ENCODE peak calls at places on chromosomes 16 and 17, in five cellular contexts. X, E, U, N and H are unnamed samples.

GRCh38 chr17:79036609-79037008 is 12.6 kb downstream of the C1QTNF1 start:
- DNase-seq in X (no peak), E (no peak), U (no peak), N (no peak), H (no peak)

GRCh38 chr17:3927628-3928010 is 11.4 kb upstream of the P2RX1 start:
- DNase-seq in X (no peak), E (no peak), U (no peak), N (no peak), H (no peak)

GRCh38 chr16:54509406-54509931 is 222.9 kb upstream of the IRX3 start:
- DNase-seq in X (no peak), E (no peak), U (no peak), N (no peak), H (no peak)

GRCh38 chr17:47727704-47728036 is 5.4 kb upstream of the TBX21 start:
- DNase-seq in X (no peak), E (no peak), U (no peak), N (no peak), H (no peak)

GRCh38 chr17:66713533-66714042 is 121.3 kb upstream of the CACNG5 start:
- DNase-seq in X (no peak), E (no peak), U (no peak), N (no peak), H (no peak)

GRCh38 chr16:81987121-81987520 is 24.1 kb downstream of the SDR42E1 start:
- DNase-seq in X (no peak), E (no peak), U (no peak), N (no peak), H (no peak)

GRCh38 chr17:7650509-7651096 is at the start of gene ATP1B2:
- DNase-seq in X (peak; percentile 68), E (peak; percentile 70), U (peak; percentile 41), N (peak; percentile 74), H (peak; percentile 72)

GRCh38 chr17:45749831-45750335 is 34.2 kb upstream of the CRHR1 start:
- DNase-seq in X (no peak), E (no peak), U (no peak), N (no peak), H (no peak)

GRCh38 chr16:7270823-7271222 is 61.8 kb upstream of the RBFOX1 start:
- DNase-seq in X (no peak), E (no peak), U (no peak), N (no peak), H (no peak)

GRCh38 chr17:74840989-74841666 is 18.6 kb downstream of the GRIN2C start:
- DNase-seq in X (no peak), E (peak; percentile 80), U (peak; percentile 51), N (no peak), H (no peak)

GRCh38 chr16:64365448-64365858 is 756.4 kb downstream of the CDH11 start:
- DNase-seq in X (no peak), E (no peak), U (no peak), N (no peak), H (no peak)

GRCh38 chr17:7767425-7768021 is 50.0 kb downstream of the DNAH2 start:
- DNase-seq in X (peak; percentile 70), E (no peak), U (no peak), N (no peak), H (no peak)

GRCh38 chr17:59423137-59423703 is 91.8 kb downstream of the YPEL2 start:
- DNase-seq in X (peak; percentile 38), E (peak; percentile 24), U (no peak), N (no peak), H (no peak)

GRCh38 chr16:56610609-56611111 is 2.3 kb downstream of the MT2A start:
- DNase-seq in X (no peak), E (no peak), U (no peak), N (no peak), H (peak; percentile 32)

GRCh38 chr17:20116683-20117309 is 107.6 kb downstream of the SPECC1 start:
- DNase-seq in X (no peak), E (no peak), U (peak; percentile 65), N (peak; percentile 55), H (no peak)

GRCh38 chr17:65008877-65009276 is 47.7 kb downstream of the GNA13 start:
- DNase-seq in X (no peak), E (no peak), U (no peak), N (no peak), H (no peak)

GRCh38 chr17:83012873-83013778 is 66.3 kb upstream of the METRNL start:
- DNase-seq in X (no peak), E (no peak), U (no peak), N (no peak), H (no peak)

GRCh38 chr17:57629470-57629869 is 115.6 kb downstream of the CCDC182 start:
- DNase-seq in X (no peak), E (no peak), U (peak; percentile 94), N (no peak), H (no peak)

GRCh38 chr17:68356520-68356919 is 65.2 kb downstream of the ARSG start:
- DNase-seq in X (no peak), E (no peak), U (no peak), N (peak; percentile 69), H (no peak)

GRCh38 chr17:79055197-79055596 is 19.4 kb upstream of the ENGASE start:
- DNase-seq in X (no peak), E (no peak), U (no peak), N (no peak), H (no peak)

GRCh38 chr17:5563451-5563850 is 20.9 kb downstream of the NLRP1 start:
- DNase-seq in X (no peak), E (no peak), U (no peak), N (no peak), H (no peak)

GRCh38 chr16:47019563-47019962 is 46.1 kb upstream of the DNAJA2 start:
- DNase-seq in X (no peak), E (no peak), U (no peak), N (no peak), H (no peak)

GRCh38 chr17:28744104-28744801 is 442 bp downstream of the TRAF4 start:
- DNase-seq in X (no peak), E (peak; percentile 52), U (peak; percentile 68), N (peak; percentile 59), H (peak; percentile 83)

GRCh38 chr17:8124350-8125195 is 667 bp upstream of the HES7 start:
- DNase-seq in X (no peak), E (no peak), U (peak; percentile 32), N (no peak), H (no peak)

GRCh38 chr17:64278614-64279013 is 15.6 kb upstream of the TEX2 start:
- DNase-seq in X (no peak), E (no peak), U (peak; percentile 36), N (no peak), H (no peak)

GRCh38 chr16:11328172-11329079 is 16.8 kb upstream of the RMI2 start:
- DNase-seq in X (peak; percentile 35), E (peak; percentile 70), U (peak; percentile 98), N (peak; percentile 60), H (peak; percentile 45)

GRCh38 chr16:11201498-11202259 is 54.3 kb downstream of the SOCS1 start:
- DNase-seq in X (no peak), E (no peak), U (no peak), N (no peak), H (no peak)

GRCh38 chr16:15983898-15984297 is 34.5 kb downstream of the ABCC1 start:
- DNase-seq in X (no peak), E (peak; percentile 33), U (no peak), N (no peak), H (no peak)

GRCh38 chr16:51818342-51818944 is 667.4 kb upstream of the SALL1 start:
- DNase-seq in X (peak; percentile 42), E (peak; percentile 23), U (peak; percentile 1), N (no peak), H (no peak)

GRCh38 chr16:82152192-82152591 is 17.8 kb downstream of the MPHOSPH6 start:
- DNase-seq in X (no peak), E (no peak), U (no peak), N (no peak), H (no peak)

GRCh38 chr16:2449118-2449517 is 10.8 kb upstream of the TEDC2 start:
- DNase-seq in X (no peak), E (no peak), U (no peak), N (no peak), H (no peak)
- H3K36me3 ChIP-seq in X (no peaks in the 10 kb centered on the region), E (peaks cover 30% of the 10 kb centered on the region), U (peaks cover 92% of the 10 kb centered on the region), N (no peaks in the 10 kb centered on the region), H (no peaks in the 10 kb centered on the region)

DNA sequence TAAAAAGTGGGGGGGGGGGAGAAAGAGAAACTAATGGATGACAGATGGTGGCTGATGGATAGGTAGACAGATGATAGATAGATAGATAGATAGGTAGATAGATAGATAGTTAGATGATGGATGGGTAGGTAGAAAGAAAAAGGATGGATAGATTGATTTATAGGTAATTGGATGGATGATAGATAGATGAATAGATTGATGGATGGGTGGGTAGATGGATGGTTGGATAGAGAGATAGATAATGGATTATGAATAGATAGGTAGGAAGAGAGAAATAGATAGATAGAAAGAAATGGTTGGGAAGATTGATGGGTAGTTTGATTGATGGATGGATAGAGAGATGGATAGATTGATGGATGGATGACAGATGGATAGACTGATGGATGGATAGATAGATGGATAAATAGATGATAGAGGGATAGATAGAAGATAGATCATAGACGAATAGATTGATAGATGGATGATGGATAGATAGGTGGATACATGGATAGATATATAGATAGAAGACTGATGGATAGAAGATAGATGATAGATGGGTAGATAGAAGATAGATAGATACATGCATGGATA is 337.1 kb downstream of the C16orf95 start:
- DNase-seq in X (no peak), E (no peak), U (no peak), N (no peak), H (no peak)
- H3K4me1 ChIP-seq in X (no peaks in the 10 kb centered on the region), E (peaks cover 7% of the 10 kb centered on the region), U (no peaks in the 10 kb centered on the region), N (no peaks in the 10 kb centered on the region), H (no peaks in the 10 kb centered on the region)

DNA sequence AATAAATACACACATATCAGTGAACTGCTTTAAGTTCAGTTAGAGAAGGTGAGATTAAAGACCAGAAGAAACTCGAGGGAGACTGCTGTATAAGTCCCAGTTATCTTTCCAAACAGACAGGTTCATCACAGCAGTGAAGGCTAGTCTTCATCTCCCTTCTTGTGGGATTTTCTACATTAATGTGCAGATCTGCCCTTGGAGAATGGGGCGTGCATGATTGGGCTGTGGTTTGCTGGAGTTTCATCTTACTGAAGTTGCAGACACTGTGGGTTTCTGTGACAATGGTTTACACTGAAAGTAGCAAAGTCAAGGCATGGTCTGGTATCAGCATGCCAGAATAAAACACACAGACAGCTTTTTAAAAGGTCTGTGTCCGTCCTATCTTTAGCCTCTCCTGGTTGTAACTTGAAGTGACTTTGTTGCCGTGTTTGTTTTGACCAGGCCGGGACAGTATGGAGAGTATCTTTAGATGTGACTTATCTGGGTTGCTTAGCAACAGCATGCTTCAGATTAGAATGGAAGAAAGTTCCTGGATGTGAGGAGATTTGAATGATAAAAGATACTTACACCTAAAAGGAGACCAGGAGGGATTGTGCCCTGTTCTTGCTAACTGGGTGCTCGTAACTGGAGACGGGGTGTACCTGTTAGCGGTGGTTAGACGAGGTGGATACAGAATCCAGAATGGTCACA is 16.1 kb downstream of the NAA60 start:
- DNase-seq in X (no peak), E (no peak), U (no peak), N (no peak), H (no peak)
- H3K4me3 ChIP-seq in X (no peak overlapping the region), E (peak overlapping the region; percentile 92), U (peak overlapping the region; percentile 98), N (peak overlapping the region; percentile 71), H (no peak overlapping the region)

GRCh38 chr17:70274255-70274654 is 104.9 kb downstream of the KCNJ2 start:
- DNase-seq in X (no peak), E (no peak), U (no peak), N (no peak), H (no peak)

GRCh38 chr17:70276931-70277330 is 107.6 kb downstream of the KCNJ2 start:
- DNase-seq in X (no peak), E (no peak), U (no peak), N (no peak), H (no peak)

GRCh38 chr17:70278846-70279465 is 109.6 kb downstream of the KCNJ2 start:
- DNase-seq in X (no peak), E (no peak), U (no peak), N (no peak), H (no peak)
- H3K36me3 ChIP-seq in X (no peaks in the 10 kb centered on the region), E (no peaks in the 10 kb centered on the region), U (no peaks in the 10 kb centered on the region), N (no peaks in the 10 kb centered on the region), H (no peaks in the 10 kb centered on the region)

GRCh38 chr16:89376812-89377445 is 113.4 kb downstream of the ANKRD11 start:
- DNase-seq in X (no peak), E (no peak), U (no peak), N (no peak), H (no peak)
- H3K4me1 ChIP-seq in X (no peaks in the 10 kb centered on the region), E (peaks cover 90% of the 10 kb centered on the region), U (peaks cover 37% of the 10 kb centered on the region), N (peaks cover 73% of the 10 kb centered on the region), H (peaks cover 4% of the 10 kb centered on the region)